ENCODE peak calls at places on chromosome 19, in four cellular contexts. One of them, this sample, is unnamed.
A peak's percentile ranks its signal among the peaks of the same experiment; 100 is the strongest.

GRCh38 chr19:53172892-53173291 is 14.0 kb upstream of the ZNF347 start:
- DNase-seq in HL-60: no peak
- DNase-seq in GM12878: no peak
- DNase-seq in K562: no peak
- DNase-seq in this sample: no peak

GRCh38 chr19:52234406-52234805 is 35.0 kb upstream of the ZNF766 start:
- DNase-seq in HL-60: no peak
- DNase-seq in GM12878: no peak
- DNase-seq in K562: no peak
- DNase-seq in this sample: no peak

GRCh38 chr19:42529248-42529764 is 1.0 kb upstream of the CEACAM1 start:
- DNase-seq in HL-60: peak; percentile 13
- DNase-seq in GM12878: no peak
- DNase-seq in K562: peak; percentile 79
- DNase-seq in this sample: peak; percentile 61

GRCh38 chr19:3033595-3034193 is 4.6 kb upstream of the TLE2 start:
- DNase-seq in HL-60: no peak
- DNase-seq in GM12878: no peak
- DNase-seq in K562: no peak
- DNase-seq in this sample: no peak

GRCh38 chr19:18112989-18113478 is 15.5 kb downstream of the MAST3 start:
- DNase-seq in HL-60: no peak
- DNase-seq in GM12878: no peak
- DNase-seq in K562: peak; percentile 75
- DNase-seq in this sample: no peak

GRCh38 chr19:19489804-19490204 is 25.5 kb downstream of the TSSK6 start:
- DNase-seq in HL-60: no peak
- DNase-seq in GM12878: no peak
- DNase-seq in K562: no peak
- DNase-seq in this sample: no peak

GRCh38 chr19:29623726-29624488 is 17.8 kb downstream of the POP4 start:
- DNase-seq in HL-60: no peak
- DNase-seq in GM12878: no peak
- DNase-seq in K562: peak; percentile 49
- DNase-seq in this sample: no peak

GRCh38 chr19:1064661-1065605 is 2.0 kb upstream of the ARHGAP45 start:
- DNase-seq in HL-60: no peak
- DNase-seq in GM12878: no peak
- DNase-seq in K562: no peak
- DNase-seq in this sample: peak; percentile 75

GRCh38 chr19:1111641-1112253 is 8.0 kb downstream of the GPX4 start:
- DNase-seq in HL-60: no peak
- DNase-seq in GM12878: no peak
- DNase-seq in K562: no peak
- DNase-seq in this sample: no peak

GRCh38 chr19:45484273-45484945 is 12.4 kb downstream of the RTN2 start:
- DNase-seq in HL-60: no peak
- DNase-seq in GM12878: no peak
- DNase-seq in K562: no peak
- DNase-seq in this sample: no peak

GRCh38 chr19:47661161-47661560 is 52.1 kb upstream of the EHD2 start:
- DNase-seq in HL-60: no peak
- DNase-seq in GM12878: no peak
- DNase-seq in K562: no peak
- DNase-seq in this sample: no peak

GRCh38 chr19:48321372-48321621 is 4.1 kb upstream of the EMP3 start:
- DNase-seq in HL-60: peak; percentile 95
- DNase-seq in GM12878: peak; percentile 85
- DNase-seq in K562: peak; percentile 97
- DNase-seq in this sample: peak; percentile 97

GRCh38 chr19:31297991-31298390 is 51.2 kb downstream of the TSHZ3 start:
- DNase-seq in HL-60: no peak
- DNase-seq in GM12878: no peak
- DNase-seq in K562: no peak
- DNase-seq in this sample: no peak

GRCh38 chr19:47275866-47276461 is 1.3 kb downstream of the INAFM1 start:
- DNase-seq in HL-60: no peak
- DNase-seq in GM12878: no peak
- DNase-seq in K562: no peak
- DNase-seq in this sample: no peak

GRCh38 chr19:31497709-31498108 is 148.5 kb upstream of the TSHZ3 start:
- DNase-seq in HL-60: no peak
- DNase-seq in GM12878: no peak
- DNase-seq in K562: no peak
- DNase-seq in this sample: no peak

GRCh38 chr19:6677924-6678689 is 8.1 kb upstream of the TNFSF14 start:
- DNase-seq in HL-60: no peak
- DNase-seq in GM12878: no peak
- DNase-seq in K562: peak; percentile 95
- DNase-seq in this sample: no peak

GRCh38 chr19:32876919-32877285 is 7.3 kb upstream of the SLC7A9 start:
- DNase-seq in HL-60: no peak
- DNase-seq in GM12878: no peak
- DNase-seq in K562: no peak
- DNase-seq in this sample: no peak

GRCh38 chr19:30349131-30349730 is 23.0 kb upstream of the ZNF536 start:
- DNase-seq in HL-60: no peak
- DNase-seq in GM12878: no peak
- DNase-seq in K562: no peak
- DNase-seq in this sample: no peak

GRCh38 chr19:33048806-33049676 is 15.6 kb downstream of the RHPN2 start:
- DNase-seq in HL-60: no peak
- DNase-seq in GM12878: no peak
- DNase-seq in K562: no peak
- DNase-seq in this sample: no peak

GRCh38 chr19:33641956-33642498 is 20.3 kb downstream of the CHST8 start:
- DNase-seq in HL-60: no peak
- DNase-seq in GM12878: no peak
- DNase-seq in K562: no peak
- DNase-seq in this sample: no peak

GRCh38 chr19:13849991-13850909 is 26.7 kb upstream of the NANOS3 start:
- DNase-seq in HL-60: no peak
- DNase-seq in GM12878: no peak
- DNase-seq in K562: peak; percentile 80
- DNase-seq in this sample: peak; percentile 65

DNA sequence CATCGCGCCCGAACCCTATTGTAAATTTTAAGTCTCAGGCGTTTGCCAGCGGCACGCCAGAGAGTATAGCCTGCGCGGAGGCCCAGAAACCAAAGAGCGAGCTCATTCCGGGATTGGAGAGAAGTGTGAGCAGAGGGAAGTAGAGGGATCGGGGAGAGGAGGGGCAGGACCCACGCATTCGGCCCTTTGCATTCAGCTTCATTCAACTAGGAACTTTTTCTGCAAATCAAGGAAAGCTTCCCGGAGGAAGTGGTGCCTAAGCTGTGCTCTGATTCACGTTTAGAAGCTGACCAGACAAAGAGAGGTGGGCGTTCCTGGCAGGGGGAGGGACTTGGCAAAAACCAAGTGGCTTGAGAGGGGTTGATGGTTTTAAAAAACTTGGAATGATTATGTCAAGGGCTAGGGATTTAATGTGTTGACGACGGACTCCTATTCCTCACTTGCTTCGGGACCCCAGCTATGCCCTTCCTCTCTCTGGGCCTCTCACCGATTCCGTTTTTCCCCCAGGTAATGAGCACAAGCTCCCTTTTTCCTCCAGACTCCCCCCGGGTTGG is 858 bp upstream of the PRMT1 start:
- DNase-seq in HL-60: peak; percentile 87
- DNase-seq in GM12878: peak; percentile 84
- DNase-seq in K562: peak; percentile 74
- DNase-seq in this sample: no peak
- TF ChIP-seq POLR2AphosphoS5 in HL-60: peak; percentile 38
- TF ChIP-seq POLR2AphosphoS5 in GM12878: peak; percentile 99
- TF ChIP-seq POLR2AphosphoS5 in K562: peak; percentile 80
- TF ChIP-seq POLR2AphosphoS5 in this sample: peak; percentile 89

DNA sequence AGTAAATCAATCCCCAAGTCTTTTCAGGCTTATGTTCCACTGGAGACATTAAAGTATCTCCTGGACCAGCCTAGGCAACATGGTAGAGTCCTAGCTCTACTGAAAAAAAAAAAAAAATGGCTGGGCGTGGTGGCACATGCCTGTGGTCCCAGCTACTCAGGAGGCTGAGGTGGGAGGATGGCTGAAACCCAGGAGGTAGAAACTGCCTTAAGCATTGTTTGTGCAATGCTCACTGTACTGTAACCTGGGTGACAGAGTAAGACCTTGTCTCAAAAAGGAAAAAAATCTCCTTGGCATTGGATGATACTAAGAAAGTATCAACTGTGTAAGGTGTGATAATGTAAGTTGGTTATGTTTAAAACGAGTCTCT is 8.8 kb downstream of the KLK8 start:
- DNase-seq in HL-60: no peak
- DNase-seq in GM12878: no peak
- DNase-seq in K562: no peak
- DNase-seq in this sample: no peak
- TF ChIP-seq SPI1 in HL-60: no peak
- TF ChIP-seq SPI1 in GM12878: no peak
- TF ChIP-seq SPI1 in K562: no peak
- TF ChIP-seq SPI1 in this sample: no peak

DNA sequence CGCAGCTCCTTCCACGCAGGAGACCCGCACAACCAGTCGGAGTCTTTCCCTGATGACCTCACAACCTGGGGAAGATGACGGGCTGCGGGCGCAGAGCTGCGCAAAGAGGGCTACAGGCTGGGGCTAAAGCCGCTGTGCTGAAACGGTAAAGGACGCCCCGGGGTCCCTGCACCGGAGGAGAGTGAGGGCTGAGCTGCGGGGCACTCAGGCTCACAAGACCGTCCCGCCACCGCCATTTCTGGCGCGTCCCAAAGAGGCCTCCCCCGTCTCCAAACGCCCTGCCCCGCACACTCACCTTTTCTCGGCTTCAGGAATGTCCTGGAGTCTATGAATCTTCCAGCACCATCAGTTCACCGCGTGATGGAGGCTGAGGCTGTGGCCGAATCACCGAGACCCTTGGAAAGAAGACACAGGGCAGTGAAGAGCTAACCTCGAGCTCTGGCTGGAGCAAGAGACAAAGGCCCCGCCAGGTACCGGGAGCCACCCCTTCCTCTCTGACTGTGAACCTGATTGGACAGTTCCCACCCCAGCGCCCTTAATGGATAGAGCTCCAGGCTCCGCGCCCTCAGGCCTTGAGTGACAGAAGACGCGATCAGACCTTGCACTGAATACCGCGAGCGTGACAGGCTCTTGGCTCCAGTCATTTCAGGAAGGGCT is 41.8 kb upstream of the ZNF429 start:
- DNase-seq in HL-60: no peak
- DNase-seq in GM12878: no peak
- DNase-seq in K562: peak; percentile 74
- DNase-seq in this sample: no peak
- TF ChIP-seq POLR2AphosphoS5 in HL-60: no peak
- TF ChIP-seq POLR2AphosphoS5 in GM12878: no peak
- TF ChIP-seq POLR2AphosphoS5 in K562: peak; percentile 41
- TF ChIP-seq POLR2AphosphoS5 in this sample: no peak

GRCh38 chr19:40335855-40336700 is 12.1 kb downstream of the C19orf47 start:
- DNase-seq in HL-60: no peak
- DNase-seq in GM12878: no peak
- DNase-seq in K562: no peak
- DNase-seq in this sample: no peak
- TF ChIP-seq SPI1 in HL-60: no peak
- TF ChIP-seq SPI1 in GM12878: no peak
- TF ChIP-seq SPI1 in K562: no peak
- TF ChIP-seq SPI1 in this sample: no peak

GRCh38 chr19:40650749-40651305 is 39.6 kb downstream of the NUMBL start:
- DNase-seq in HL-60: no peak
- DNase-seq in GM12878: no peak
- DNase-seq in K562: no peak
- DNase-seq in this sample: no peak
- TF ChIP-seq POLR2AphosphoS5 in HL-60: no peak
- TF ChIP-seq POLR2AphosphoS5 in GM12878: no peak
- TF ChIP-seq POLR2AphosphoS5 in K562: no peak
- TF ChIP-seq POLR2AphosphoS5 in this sample: no peak

GRCh38 chr19:58040751-58041525 is 7.1 kb downstream of the ZSCAN1 start:
- DNase-seq in HL-60: no peak
- DNase-seq in GM12878: no peak
- DNase-seq in K562: no peak
- DNase-seq in this sample: no peak

GRCh38 chr19:58042709-58043340 is 9.0 kb downstream of the ZSCAN1 start:
- DNase-seq in HL-60: no peak
- DNase-seq in GM12878: no peak
- DNase-seq in K562: no peak
- DNase-seq in this sample: no peak

GRCh38 chr19:58037927-58038687 is 4.3 kb downstream of the ZSCAN1 start:
- DNase-seq in HL-60: no peak
- DNase-seq in GM12878: no peak
- DNase-seq in K562: no peak
- DNase-seq in this sample: no peak

GRCh38 chr19:58035863-58036262 is 2.0 kb downstream of the ZSCAN1 start:
- DNase-seq in HL-60: no peak
- DNase-seq in GM12878: no peak
- DNase-seq in K562: no peak
- DNase-seq in this sample: no peak

DNA sequence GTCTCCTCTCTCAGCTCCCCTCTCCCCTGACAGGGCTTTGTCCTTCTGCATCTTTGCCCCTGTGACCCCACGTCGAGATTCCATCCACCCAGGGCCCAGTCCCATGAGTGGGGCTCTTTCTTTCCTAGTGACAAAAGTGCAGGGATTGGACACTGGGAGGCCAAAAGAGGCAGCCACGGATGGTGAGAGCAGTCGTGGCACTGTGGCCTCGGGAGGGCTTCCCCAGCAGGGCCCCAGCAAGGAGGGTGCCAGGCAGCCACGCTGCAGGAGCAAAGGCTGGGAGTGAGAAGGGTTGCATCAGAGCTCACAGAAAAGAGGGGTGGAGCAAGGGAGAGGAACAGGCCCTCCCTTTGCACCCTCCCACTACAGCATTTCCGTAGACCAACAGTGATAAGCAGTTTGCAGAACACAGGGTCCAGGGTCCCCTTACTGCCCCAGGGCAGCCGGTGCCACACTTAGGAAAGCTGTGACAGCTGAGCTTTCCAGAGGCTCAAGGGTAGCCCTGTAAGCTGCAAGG is 4.9 kb downstream of the ZSCAN1 start:
- DNase-seq in HL-60: no peak
- DNase-seq in GM12878: no peak
- DNase-seq in K562: no peak
- DNase-seq in this sample: no peak
- TF ChIP-seq SPI1 in HL-60: no peak
- TF ChIP-seq SPI1 in GM12878: no peak
- TF ChIP-seq SPI1 in K562: no peak
- TF ChIP-seq SPI1 in this sample: no peak

DNA sequence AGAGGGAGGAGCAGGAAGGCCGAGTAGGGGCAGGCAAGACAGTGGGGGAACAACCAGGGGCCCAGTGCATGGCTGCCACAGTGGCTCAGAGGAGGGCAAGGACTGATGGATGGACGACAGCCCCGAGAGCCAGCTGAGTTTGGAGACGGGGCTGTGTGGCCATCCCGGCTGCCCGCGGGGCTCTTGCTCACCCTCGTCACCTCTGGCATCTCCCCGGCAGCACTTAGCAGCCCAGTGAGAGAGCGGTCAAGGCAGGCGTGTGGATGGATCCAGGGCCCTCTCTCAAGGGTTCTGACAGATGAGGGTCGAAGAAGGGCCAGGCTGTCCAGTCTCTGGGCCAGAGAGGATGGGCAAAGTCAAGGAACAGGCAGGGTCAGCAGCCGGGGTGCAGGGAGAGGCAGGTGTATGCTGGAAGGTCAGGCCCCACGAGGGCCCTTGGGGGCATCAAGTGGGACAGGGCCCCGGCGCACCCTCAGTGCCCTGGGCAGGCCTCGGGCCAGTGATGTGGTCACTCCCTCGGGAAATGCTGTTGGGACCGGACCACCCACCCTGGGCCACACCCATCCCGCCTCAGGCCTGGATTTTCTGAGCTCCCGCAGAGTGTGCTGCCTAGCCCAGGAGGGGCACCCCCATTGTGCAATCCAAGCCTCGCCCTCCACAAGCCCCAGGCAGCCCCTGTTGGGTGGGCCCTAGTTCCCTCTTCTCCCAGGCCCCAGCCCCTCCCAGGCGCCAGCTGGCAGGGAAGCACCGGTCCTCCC is 56.4 kb upstream of the TPM4 start:
- DNase-seq in HL-60: no peak
- DNase-seq in GM12878: no peak
- DNase-seq in K562: peak; percentile 10
- DNase-seq in this sample: no peak
- TF ChIP-seq POLR2AphosphoS5 in HL-60: no peak
- TF ChIP-seq POLR2AphosphoS5 in GM12878: no peak
- TF ChIP-seq POLR2AphosphoS5 in K562: no peak
- TF ChIP-seq POLR2AphosphoS5 in this sample: no peak